ENCODE peak calls at places on chromosomes 7 and 10, in five cellular contexts. One of them, this sample, is unnamed.

GRCh38 chr10:14553434-14553833 is 221.3 kb downstream of the FAM107B start:
- DNase-seq in colonic mucosa: no peak
- DNase-seq in H1: no peak
- DNase-seq in Panc1: no peak
- DNase-seq in sigmoid colon: no peak
- DNase-seq in this sample: no peak

GRCh38 chr10:36331121-36331520 is 689.0 kb upstream of the FZD8 start:
- DNase-seq in colonic mucosa: no peak
- DNase-seq in H1: no peak
- DNase-seq in Panc1: no peak
- DNase-seq in sigmoid colon: no peak
- DNase-seq in this sample: no peak

GRCh38 chr7:74482629-74483401 is 29.1 kb downstream of the GTF2IRD1 start:
- DNase-seq in colonic mucosa: no peak
- DNase-seq in H1: no peak
- DNase-seq in Panc1: peak; percentile 42
- DNase-seq in sigmoid colon: no peak
- DNase-seq in this sample: no peak

GRCh38 chr10:88800152-88801125 is 2.1 kb upstream of the LIPM start:
- DNase-seq in colonic mucosa: no peak
- DNase-seq in H1: no peak
- DNase-seq in Panc1: no peak
- DNase-seq in sigmoid colon: no peak
- DNase-seq in this sample: no peak

GRCh38 chr7:152076324-152076821 is 50.9 kb downstream of the GALNT11 start:
- DNase-seq in colonic mucosa: peak; percentile 68
- DNase-seq in H1: peak; percentile 77
- DNase-seq in Panc1: peak; percentile 8
- DNase-seq in sigmoid colon: no peak
- DNase-seq in this sample: no peak

GRCh38 chr7:114979388-114979787 is 57.5 kb downstream of the MDFIC start:
- DNase-seq in colonic mucosa: no peak
- DNase-seq in H1: no peak
- DNase-seq in Panc1: no peak
- DNase-seq in sigmoid colon: peak; percentile 52
- DNase-seq in this sample: no peak

GRCh38 chr10:101558671-101559595 is 29.1 kb downstream of the POLL start:
- DNase-seq in colonic mucosa: no peak
- DNase-seq in H1: peak; percentile 44
- DNase-seq in Panc1: no peak
- DNase-seq in sigmoid colon: peak; percentile 53
- DNase-seq in this sample: peak; percentile 56

GRCh38 chr7:452230-452751 is 67.4 kb downstream of the PDGFA start:
- DNase-seq in colonic mucosa: no peak
- DNase-seq in H1: peak; percentile 73
- DNase-seq in Panc1: no peak
- DNase-seq in sigmoid colon: no peak
- DNase-seq in this sample: peak; percentile 82

GRCh38 chr7:22561356-22561755 is 61.4 kb upstream of the STEAP1B start:
- DNase-seq in colonic mucosa: peak; percentile 28
- DNase-seq in H1: peak; percentile 66
- DNase-seq in Panc1: peak; percentile 78
- DNase-seq in sigmoid colon: peak; percentile 91
- DNase-seq in this sample: peak; percentile 86

GRCh38 chr7:91182819-91183405 is 81.3 kb upstream of the FZD1 start:
- DNase-seq in colonic mucosa: no peak
- DNase-seq in H1: no peak
- DNase-seq in Panc1: no peak
- DNase-seq in sigmoid colon: no peak
- DNase-seq in this sample: no peak

GRCh38 chr7:129434846-129435318 is 650 bp downstream of the STRIP2 start:
- DNase-seq in colonic mucosa: no peak
- DNase-seq in H1: no peak
- DNase-seq in Panc1: no peak
- DNase-seq in sigmoid colon: no peak
- DNase-seq in this sample: peak; percentile 73

GRCh38 chr7:540997-541396 is 21.4 kb upstream of the PDGFA start:
- DNase-seq in colonic mucosa: no peak
- DNase-seq in H1: no peak
- DNase-seq in Panc1: no peak
- DNase-seq in sigmoid colon: no peak
- DNase-seq in this sample: no peak

GRCh38 chr7:75994388-75995051 is at the start of gene TMEM120A:
- DNase-seq in colonic mucosa: peak; percentile 97
- DNase-seq in H1: peak; percentile 97
- DNase-seq in Panc1: peak; percentile 30
- DNase-seq in sigmoid colon: peak; percentile 99
- DNase-seq in this sample: peak; percentile 99

GRCh38 chr10:123139521-123140163 is 3.9 kb downstream of the HMX3 start:
- DNase-seq in colonic mucosa: peak; percentile 47
- DNase-seq in H1: peak; percentile 77
- DNase-seq in Panc1: no peak
- DNase-seq in sigmoid colon: peak; percentile 52
- DNase-seq in this sample: no peak

GRCh38 chr7:150738092-150739044 is 1.1 kb downstream of the GIMAP5 start:
- DNase-seq in colonic mucosa: no peak
- DNase-seq in H1: no peak
- DNase-seq in Panc1: no peak
- DNase-seq in sigmoid colon: no peak
- DNase-seq in this sample: no peak

GRCh38 chr7:133797818-133798485 is 329.2 kb upstream of the LRGUK start:
- DNase-seq in colonic mucosa: no peak
- DNase-seq in H1: no peak
- DNase-seq in Panc1: no peak
- DNase-seq in sigmoid colon: no peak
- DNase-seq in this sample: no peak

GRCh38 chr7:80018941-80019808 is 115.5 kb upstream of the GNAI1 start:
- DNase-seq in colonic mucosa: peak; percentile 30
- DNase-seq in H1: peak; percentile 66
- DNase-seq in Panc1: peak; percentile 56
- DNase-seq in sigmoid colon: no peak
- DNase-seq in this sample: no peak

GRCh38 chr10:83075395-83076072 is 1063.8 kb upstream of the GHITM start:
- DNase-seq in colonic mucosa: no peak
- DNase-seq in H1: no peak
- DNase-seq in Panc1: no peak
- DNase-seq in sigmoid colon: no peak
- DNase-seq in this sample: no peak

GRCh38 chr7:130481898-130482297 is 10.0 kb upstream of the MEST start:
- DNase-seq in colonic mucosa: no peak
- DNase-seq in H1: no peak
- DNase-seq in Panc1: no peak
- DNase-seq in sigmoid colon: no peak
- DNase-seq in this sample: no peak

GRCh38 chr10:73480158-73480557 is 15.7 kb downstream of the PPP3CB start:
- DNase-seq in colonic mucosa: no peak
- DNase-seq in H1: no peak
- DNase-seq in Panc1: no peak
- DNase-seq in sigmoid colon: no peak
- DNase-seq in this sample: no peak

GRCh38 chr7:21946228-21946709 is 570 bp upstream of the CDCA7L start:
- DNase-seq in colonic mucosa: no peak
- DNase-seq in H1: no peak
- DNase-seq in Panc1: no peak
- DNase-seq in sigmoid colon: no peak
- DNase-seq in this sample: no peak

GRCh38 chr10:120483006-120483405 is 26.0 kb downstream of the PLPP4 start:
- DNase-seq in colonic mucosa: no peak
- DNase-seq in H1: peak; percentile 11
- DNase-seq in Panc1: no peak
- DNase-seq in sigmoid colon: no peak
- DNase-seq in this sample: no peak

GRCh38 chr7:45000096-45001032 is at the start of gene CCM2:
- DNase-seq in colonic mucosa: peak; percentile 40
- DNase-seq in H1: no peak
- DNase-seq in Panc1: no peak
- DNase-seq in sigmoid colon: peak; percentile 81
- DNase-seq in this sample: peak; percentile 91

GRCh38 chr7:45003789-45004188 is 3.8 kb downstream of the CCM2 start:
- DNase-seq in colonic mucosa: no peak
- DNase-seq in H1: no peak
- DNase-seq in Panc1: no peak
- DNase-seq in sigmoid colon: peak; percentile 21
- DNase-seq in this sample: peak; percentile 9

GRCh38 chr7:45001138-45001694 is 1.2 kb downstream of the CCM2 start:
- DNase-seq in colonic mucosa: peak; percentile 38
- DNase-seq in H1: no peak
- DNase-seq in Panc1: no peak
- DNase-seq in sigmoid colon: peak; percentile 59
- DNase-seq in this sample: peak; percentile 51

GRCh38 chr7:44999245-45000095 is 531 bp upstream of the CCM2 start:
- DNase-seq in colonic mucosa: peak; percentile 100
- DNase-seq in H1: peak; percentile 97
- DNase-seq in Panc1: peak; percentile 98
- DNase-seq in sigmoid colon: peak; percentile 100
- DNase-seq in this sample: peak; percentile 100

DNA sequence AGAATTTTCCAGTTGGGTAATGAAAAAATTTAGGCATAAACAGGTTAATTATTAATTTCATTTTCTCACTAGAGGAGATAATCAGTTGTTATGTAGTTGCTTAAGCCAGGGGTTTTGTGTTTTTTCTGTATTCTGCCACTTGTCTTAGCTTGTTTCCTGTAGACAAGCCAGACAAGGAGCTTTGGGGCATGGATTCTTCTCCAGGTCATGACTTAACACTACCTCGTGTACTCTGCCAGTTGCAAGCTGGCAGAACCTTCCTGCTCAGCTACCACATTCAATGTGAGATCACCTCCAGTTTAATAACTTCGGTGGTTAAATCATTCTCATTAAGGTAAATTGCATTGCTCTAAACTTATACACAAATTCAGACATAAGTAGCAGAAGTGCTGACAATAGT is 1.8 kb downstream of the CCM2 start:
- DNase-seq in colonic mucosa: no peak
- DNase-seq in H1: no peak
- DNase-seq in Panc1: no peak
- DNase-seq in sigmoid colon: peak; percentile 27
- DNase-seq in this sample: peak; percentile 1
- H3K4me1 ChIP-seq in colonic mucosa: no peaks in the 10 kb centered on the region
- H3K4me1 ChIP-seq in H1: peaks cover 6% of the 10 kb centered on the region
- H3K4me1 ChIP-seq in Panc1: peaks cover 9% of the 10 kb centered on the region
- H3K4me1 ChIP-seq in sigmoid colon: no peaks in the 10 kb centered on the region
- H3K4me1 ChIP-seq in this sample: peaks cover 10% of the 10 kb centered on the region

DNA sequence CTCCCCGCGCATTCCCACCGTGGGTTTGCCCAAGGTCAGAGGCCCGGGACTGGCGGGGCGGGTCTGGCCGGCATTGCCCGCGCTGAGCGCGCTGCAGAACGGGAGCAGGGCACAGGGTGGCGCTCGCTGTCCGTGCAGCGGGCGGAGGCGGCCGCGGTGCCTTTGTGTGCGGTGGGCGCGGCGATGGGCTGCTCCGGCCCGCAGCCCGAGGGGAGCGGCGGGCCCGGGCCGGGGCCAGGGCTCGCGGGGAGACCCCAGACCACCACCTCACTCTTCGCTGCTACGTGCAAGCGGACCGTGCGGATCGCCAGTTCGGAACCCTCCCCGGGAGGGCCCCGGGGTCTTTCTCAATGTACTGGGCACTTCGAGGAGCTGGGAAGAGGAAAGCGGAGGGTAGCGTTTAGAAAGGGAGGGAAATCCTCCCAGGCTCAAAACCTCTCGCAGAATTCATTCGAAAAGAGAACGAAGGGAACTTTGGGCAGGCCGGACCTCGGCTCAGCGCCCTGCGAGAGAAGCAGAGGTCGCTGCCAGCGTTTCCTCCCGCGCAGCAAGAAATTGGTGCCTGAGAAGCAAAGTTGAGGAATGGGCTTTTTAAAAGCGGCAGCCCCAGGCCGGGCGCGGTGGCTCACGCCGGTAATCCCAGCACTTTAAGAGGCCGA is 8.5 kb downstream of the SP8 start:
- DNase-seq in colonic mucosa: peak; percentile 36
- DNase-seq in H1: peak; percentile 91
- DNase-seq in Panc1: no peak
- DNase-seq in sigmoid colon: no peak
- DNase-seq in this sample: no peak
- TF ChIP-seq CTCF in colonic mucosa: peak; percentile 48
- TF ChIP-seq CTCF in H1: peak; percentile 78
- TF ChIP-seq CTCF in Panc1: peak; percentile 97
- TF ChIP-seq CTCF in sigmoid colon: no peak
- TF ChIP-seq CTCF in this sample: peak; percentile 64

DNA sequence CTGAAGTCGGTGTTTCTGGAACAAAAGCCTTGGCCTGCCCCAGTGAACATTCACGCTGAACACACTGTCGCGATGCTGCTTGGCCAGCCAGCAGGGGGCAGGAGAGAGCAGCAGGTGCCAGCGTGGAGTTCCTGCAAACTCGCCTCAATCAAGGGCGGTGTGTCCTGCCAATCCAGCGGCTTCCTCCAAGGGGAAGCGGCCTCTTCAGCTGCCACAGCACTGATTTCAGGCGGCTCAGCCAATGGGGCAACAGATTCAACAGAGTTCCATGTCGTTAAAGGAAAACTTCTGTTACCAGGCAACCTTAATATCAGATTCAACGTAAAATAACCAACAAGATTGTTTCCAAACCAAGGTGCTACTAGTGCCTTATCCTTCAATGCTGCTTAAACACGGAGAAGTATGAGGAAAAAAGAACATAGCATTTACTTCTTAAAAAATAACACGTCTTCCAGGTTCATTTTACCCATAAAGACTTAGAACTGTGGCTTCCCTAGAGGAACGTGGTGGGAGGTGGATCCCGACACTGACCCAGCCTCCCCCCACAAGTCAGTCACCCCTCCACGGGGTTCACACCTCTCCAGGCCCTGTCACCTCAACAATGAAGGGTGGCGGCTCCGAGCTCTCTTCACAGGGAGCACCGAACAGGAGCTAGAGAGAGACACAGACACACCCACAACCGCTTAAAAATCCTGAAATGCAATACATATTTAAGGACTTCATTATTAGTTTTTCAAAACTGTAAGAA is 178.2 kb downstream of the DIP2C start:
- DNase-seq in colonic mucosa: peak; percentile 96
- DNase-seq in H1: peak; percentile 97
- DNase-seq in Panc1: peak; percentile 67
- DNase-seq in sigmoid colon: peak; percentile 96
- DNase-seq in this sample: peak; percentile 96
- H3K27ac ChIP-seq in colonic mucosa: no peak overlapping the region
- H3K27ac ChIP-seq in H1: no peak overlapping the region
- H3K27ac ChIP-seq in Panc1: peak overlapping the region; percentile 65
- H3K27ac ChIP-seq in sigmoid colon: peak overlapping the region; percentile 86
- H3K27ac ChIP-seq in this sample: no peak overlapping the region

DNA sequence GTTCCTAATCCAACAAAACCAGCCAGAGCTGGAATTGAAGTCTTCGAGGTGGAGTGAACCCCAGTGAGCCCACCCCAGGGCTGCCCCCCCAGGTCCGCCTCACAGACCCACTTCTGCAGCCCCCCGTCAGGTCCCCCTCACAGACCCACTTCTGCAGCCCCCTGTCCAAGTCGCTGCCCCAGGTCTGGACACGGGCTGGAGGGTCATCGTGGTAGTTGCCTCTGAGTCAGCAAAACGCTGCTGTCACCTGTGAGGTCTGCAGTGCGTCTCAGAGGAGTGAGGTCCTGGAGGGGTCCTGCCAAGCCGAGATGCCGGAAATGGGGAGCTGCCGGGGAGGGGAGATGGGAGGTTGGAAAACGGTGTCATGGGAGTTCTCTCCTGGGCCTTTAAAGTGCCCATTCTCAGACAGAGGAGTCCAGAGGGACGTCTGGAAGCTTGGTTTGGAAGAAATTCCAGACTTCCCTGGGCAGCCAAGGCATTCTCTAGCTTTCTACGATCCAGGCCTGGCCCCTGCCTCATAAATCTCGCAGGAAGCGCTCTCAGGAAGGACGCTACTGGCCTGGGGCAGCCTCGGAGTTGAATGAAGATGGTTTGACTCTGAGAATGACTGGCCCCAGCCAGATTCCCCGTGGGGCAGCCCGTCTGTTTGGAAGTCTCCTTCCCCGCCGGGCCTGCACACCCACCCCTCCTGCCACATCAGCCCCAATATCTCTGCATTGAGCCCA is 38.6 kb downstream of the CALML3 start:
- DNase-seq in colonic mucosa: no peak
- DNase-seq in H1: no peak
- DNase-seq in Panc1: no peak
- DNase-seq in sigmoid colon: peak; percentile 74
- DNase-seq in this sample: peak; percentile 65
- H3K4me1 ChIP-seq in colonic mucosa: no peaks in the 10 kb centered on the region
- H3K4me1 ChIP-seq in H1: no peaks in the 10 kb centered on the region
- H3K4me1 ChIP-seq in Panc1: no peaks in the 10 kb centered on the region
- H3K4me1 ChIP-seq in sigmoid colon: no peaks in the 10 kb centered on the region
- H3K4me1 ChIP-seq in this sample: no peaks in the 10 kb centered on the region

This sample was measured in kidney.